ENCODE peak calls at places on chromosomes 5 and 9, in five cellular contexts. G, F, V, S and E are unnamed samples.

GRCh38 chr9:3827175-3827574 is 301.4 kb upstream of the RFX3 start:
- DNase-seq in S (no peak), G (peak; percentile 93), F (no peak), V (no peak), E (no peak)

GRCh38 chr5:147436596-147436995 is 73.3 kb downstream of the DPYSL3 start:
- DNase-seq in F (no peak), V (no peak), G (no peak), S (no peak), E (no peak)

GRCh38 chr5:140965905-140966292 is 377 bp upstream of the PCDHAC2 start:
- DNase-seq in F (no peak), G (no peak), S (no peak), V (no peak), E (peak; percentile 19)

GRCh38 chr9:79080536-79080935 is 491.2 kb upstream of the TLE4 start:
- DNase-seq in S (no peak), V (peak; percentile 27), G (peak; percentile 6), F (no peak), E (no peak)

GRCh38 chr5:135883441-135883840 is 12.2 kb downstream of the IL9 start:
- DNase-seq in V (no peak), S (peak; percentile 37), F (no peak), G (no peak), E (no peak)

GRCh38 chr5:181037365-181037861 is 2.7 kb upstream of the BTNL9 start:
- DNase-seq in F (no peak), V (no peak), S (peak; percentile 76), G (no peak), E (no peak)

GRCh38 chr5:1105350-1106265 is 6.3 kb downstream of the SLC12A7 start:
- DNase-seq in V (no peak), F (no peak), G (no peak), S (peak; percentile 92), E (peak; percentile 87)

GRCh38 chr5:180007582-180007981 is 64.0 kb downstream of the RNF130 start:
- DNase-seq in V (no peak), G (no peak), F (no peak), S (peak; percentile 87), E (no peak)

GRCh38 chr5:163379298-163380155 is 57.9 kb upstream of the CCNG1 start:
- DNase-seq in V (peak; percentile 93), F (peak; percentile 86), G (peak; percentile 86), S (peak; percentile 73), E (peak; percentile 54)

GRCh38 chr5:7087719-7088297 is 308.1 kb upstream of the ADCY2 start:
- DNase-seq in S (no peak), G (no peak), V (no peak), F (no peak), E (no peak)

GRCh38 chr5:139764250-139764791 is 31.3 kb upstream of the PSD2 start:
- DNase-seq in S (no peak), V (no peak), G (no peak), F (peak; percentile 46), E (peak; percentile 60)

GRCh38 chr9:95316274-95316673 is 1.2 kb downstream of the FANCC start:
- DNase-seq in V (no peak), G (no peak), F (no peak), S (peak; percentile 40), E (no peak)

GRCh38 chr9:34272146-34272545 is 56.9 kb downstream of the KIF24 start:
- DNase-seq in F (no peak), S (no peak), V (peak; percentile 17), G (no peak), E (no peak)
- TF ChIP-seq EZH2 in F (no peak), S (no peak), V (no peak), G (no peak), E (no peak)

GRCh38 chr5:132372122-132372521 is 2.6 kb downstream of the SLC22A5 start:
- DNase-seq in S (peak; percentile 31), V (no peak), F (no peak), G (no peak), E (no peak)

GRCh38 chr5:132369471-132370240 is at the start of gene SLC22A5:
- DNase-seq in S (peak; percentile 83), G (peak; percentile 78), V (peak; percentile 48), F (peak; percentile 76), E (peak; percentile 93)

GRCh38 chr5:132371603-132371994 is 2.1 kb downstream of the SLC22A5 start:
- DNase-seq in V (no peak), F (no peak), G (no peak), S (peak; percentile 34), E (no peak)

GRCh38 chr5:132369012-132369470 is 469 bp upstream of the SLC22A5 start:
- DNase-seq in F (no peak), V (no peak), G (no peak), S (no peak), E (peak; percentile 23)

GRCh38 chr5:132370241-132370820 is 821 bp downstream of the SLC22A5 start:
- DNase-seq in G (no peak), F (no peak), V (no peak), S (peak; percentile 23), E (no peak)
- TF ChIP-seq EZH2 in G (no peak), F (no peak), V (no peak), S (no peak), E (no peak)

DNA sequence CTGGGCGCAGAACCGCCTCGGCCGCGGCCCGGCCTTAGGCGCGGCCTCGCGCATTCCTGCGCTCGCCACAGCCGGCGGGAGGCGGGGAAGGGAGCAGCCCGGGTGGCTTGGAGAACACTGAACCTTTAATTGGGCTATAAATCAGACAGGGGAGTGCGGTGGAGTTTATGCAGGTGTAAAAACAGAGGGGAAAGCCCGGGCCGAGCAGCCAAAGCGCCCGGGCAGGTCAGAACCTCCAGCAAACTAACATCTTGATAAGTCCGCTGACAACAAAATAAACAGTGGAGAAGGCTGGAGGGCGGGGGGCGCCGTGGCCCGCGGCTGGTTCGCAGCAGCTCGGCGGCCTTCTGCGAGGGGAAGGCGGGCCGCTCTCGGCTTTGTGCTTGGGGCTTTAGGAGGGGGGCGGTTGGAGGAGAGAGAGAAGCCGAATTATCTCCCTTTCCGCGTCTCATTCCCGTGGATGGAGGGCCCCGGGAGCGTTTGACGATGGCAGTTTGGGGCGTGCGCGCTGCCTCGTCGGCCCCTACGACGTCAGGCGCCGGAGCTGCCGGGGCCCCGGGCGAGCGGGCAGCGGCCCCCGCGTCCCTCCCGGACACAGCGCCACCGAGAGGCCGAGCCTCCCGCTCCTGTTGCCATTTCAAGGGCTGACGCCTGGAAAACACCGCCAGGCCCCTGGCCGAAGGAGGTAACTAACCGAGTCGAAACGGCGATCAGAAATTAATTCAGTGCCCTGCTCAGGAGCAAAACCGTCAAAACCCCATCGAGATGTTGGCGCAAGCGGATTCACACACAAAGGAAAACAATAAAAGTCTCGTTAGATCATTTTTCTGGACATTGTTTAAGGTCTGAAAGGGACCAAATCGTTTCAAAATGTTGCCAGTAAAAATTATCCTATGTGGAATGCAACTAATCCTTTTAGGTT is 11.2 kb downstream of the FOXD1 start:
- DNase-seq in G (peak; percentile 64), S (peak; percentile 63), F (peak; percentile 90), V (peak; percentile 86), E (peak; percentile 42)
- TF ChIP-seq EZH2 in G (no peak), S (no peak), F (no peak), V (no peak), E (peak; percentile 92)

GRCh38 chr5:174737335-174737734 is 13.0 kb downstream of the MSX2 start:
- DNase-seq in V (peak; percentile 46), F (peak; percentile 35), S (no peak), G (no peak), E (no peak)

GRCh38 chr5:174736777-174737176 is 12.4 kb downstream of the MSX2 start:
- DNase-seq in F (no peak), S (no peak), G (no peak), V (no peak), E (no peak)

GRCh38 chr5:174736351-174736721 is 12.0 kb downstream of the MSX2 start:
- DNase-seq in G (no peak), S (no peak), F (peak; percentile 94), V (peak; percentile 90), E (peak; percentile 61)

GRCh38 chr5:174734571-174735497 is 10.5 kb downstream of the MSX2 start:
- DNase-seq in F (no peak), G (no peak), V (no peak), S (no peak), E (no peak)

GRCh38 chr5:174735498-174736350 is 11.3 kb downstream of the MSX2 start:
- DNase-seq in F (peak; percentile 57), V (peak; percentile 26), S (peak; percentile 27), G (no peak), E (peak; percentile 78)
- TF ChIP-seq EZH2 in F (no peak), V (no peak), S (no peak), G (no peak), E (no peak)